ENCODE peak calls at places on chromosome 12, in eight cellular contexts. M is CD8-positive, alpha-beta T cell; P is A172; J is activated CD4-positive, alpha-beta T cell treated with anti-CD3 and anti-CD28 coated beads, Interleukin-2, amount 10 ng/mL, durations not matched to agents 7 days and 5 days; K is activated CD8-positive, alpha-beta memory T cell treated with anti-CD3 and anti-CD28 coated beads for 24 hours; R is RCC 7860; V is KG1; L is foreskin fibroblast. A is an unnamed sample.

GRCh38 chr12:109910969-109911348 is 10.9 kb downstream of the TCHP start:
- DNase-seq in J (peak; percentile 16), V (no peak), R (peak; percentile 8), K (no peak), P (no peak), L (peak; percentile 52), M (no peak), A (no peak)

GRCh38 chr12:88185988-88186387 is 43.9 kb downstream of the TMTC3 start:
- DNase-seq in V (no peak), K (no peak), M (no peak), R (peak; percentile 54), P (peak; percentile 58), J (no peak), L (peak; percentile 86), A (no peak)

GRCh38 chr12:114401346-114402320 is 4.3 kb downstream of the TBX5 start:
- DNase-seq in L (peak; percentile 74), M (no peak), V (no peak), P (no peak), J (no peak), K (no peak), R (no peak), A (no peak)

GRCh38 chr12:666766-667308 is 3.6 kb upstream of the NINJ2 start:
- DNase-seq in M (no peak), J (no peak), K (peak; percentile 70), R (no peak), V (no peak), P (no peak), L (peak; percentile 42), A (no peak)

GRCh38 chr12:113366827-113367226 is 8.4 kb downstream of the PLBD2 start:
- DNase-seq in J (no peak), R (no peak), M (no peak), V (no peak), L (no peak), P (no peak), K (no peak), A (no peak)

GRCh38 chr12:122994140-122994675 is 13.7 kb downstream of the ARL6IP4 start:
- DNase-seq in V (no peak), L (no peak), M (no peak), K (no peak), R (no peak), P (no peak), J (no peak), A (no peak)

GRCh38 chr12:16555630-16556029 is 50.3 kb downstream of the LMO3 start:
- DNase-seq in K (no peak), M (no peak), L (peak; percentile 34), R (no peak), P (no peak), V (no peak), J (no peak), A (no peak)

GRCh38 chr12:5628501-5628900 is 196.6 kb downstream of the NTF3 start:
- DNase-seq in L (no peak), M (no peak), V (no peak), R (no peak), P (no peak), J (no peak), K (no peak), A (no peak)

GRCh38 chr12:92899388-92900001 is 29.6 kb downstream of the EEA1 start:
- DNase-seq in K (no peak), J (no peak), L (peak; percentile 98), M (no peak), P (peak; percentile 98), R (peak; percentile 93), V (no peak), A (no peak)

GRCh38 chr12:108360487-108360886 is 21.4 kb upstream of the CMKLR1 start:
- DNase-seq in R (peak; percentile 16), M (no peak), P (peak; percentile 43), J (no peak), V (no peak), L (no peak), K (no peak), A (no peak)

GRCh38 chr12:48881652-48882324 is 16.1 kb upstream of the RND1 start:
- DNase-seq in R (no peak), K (no peak), L (no peak), V (no peak), J (no peak), M (no peak), P (no peak), A (no peak)

GRCh38 chr12:53868516-53868986 is 70.1 kb upstream of the HOXC13 start:
- DNase-seq in P (no peak), L (no peak), R (peak; percentile 21), K (no peak), M (no peak), J (no peak), V (no peak), A (no peak)

GRCh38 chr12:75349946-75350345 is 15.5 kb downstream of the GLIPR1L1 start:
- DNase-seq in M (no peak), V (no peak), P (no peak), R (no peak), L (no peak), K (no peak), J (no peak), A (no peak)

GRCh38 chr12:101680240-101680639 is 17.2 kb upstream of the CHPT1 start:
- DNase-seq in M (no peak), V (no peak), P (no peak), L (no peak), J (no peak), K (no peak), R (no peak), A (no peak)

GRCh38 chr12:562634-563033 is 100.6 kb downstream of the NINJ2 start:
- DNase-seq in V (no peak), M (no peak), R (no peak), J (peak; percentile 32), L (no peak), K (no peak), P (no peak), A (no peak)